ENCODE peak calls at places on chromosomes 6 and 20, in ten cellular contexts. One of them, this sample, is unnamed.

GRCh38 chr6:157989541-157990289 is 8.1 kb downstream of the SYNJ2 start:
- DNase-seq in lower leg skin: peak
- DNase-seq in activated naive CD4-positive, alpha-beta T cell: peak
- DNase-seq in adrenal gland: peak
- DNase-seq in activated CD8-positive, alpha-beta memory T cell treated with anti-CD3 and anti-CD28 coated beads for 4 hours: no peak
- DNase-seq in stimulated activated CD8-positive, alpha-beta memory T cell treated with anti-CD3 and anti-CD28 coated beads, Interleukin-4, amount 100 ng/mL, for 24 hours: no peak
- DNase-seq in nucleus accumbens: no peak
- DNase-seq in brain microvascular endothelial cell: no peak
- DNase-seq in chondrocyte: no peak
- DNase-seq in cardiac muscle cell: peak
- DNase-seq in this sample: peak

GRCh38 chr6:38813451-38813850 is 98.3 kb downstream of the DNAH8 start:
- DNase-seq in cardiac muscle cell: no peak
- DNase-seq in adrenal gland: no peak
- DNase-seq in chondrocyte: no peak
- DNase-seq in activated naive CD4-positive, alpha-beta T cell: no peak
- DNase-seq in stimulated activated CD8-positive, alpha-beta memory T cell treated with anti-CD3 and anti-CD28 coated beads, Interleukin-4, amount 100 ng/mL, for 24 hours: no peak
- DNase-seq in nucleus accumbens: no peak
- DNase-seq in brain microvascular endothelial cell: peak
- DNase-seq in lower leg skin: no peak
- DNase-seq in activated CD8-positive, alpha-beta memory T cell treated with anti-CD3 and anti-CD28 coated beads for 4 hours: no peak
- DNase-seq in this sample: no peak

GRCh38 chr20:51095755-51096509 is 73.0 kb upstream of the KCNG1 start:
- DNase-seq in nucleus accumbens: no peak
- DNase-seq in activated CD8-positive, alpha-beta memory T cell treated with anti-CD3 and anti-CD28 coated beads for 4 hours: no peak
- DNase-seq in chondrocyte: no peak
- DNase-seq in adrenal gland: no peak
- DNase-seq in activated naive CD4-positive, alpha-beta T cell: no peak
- DNase-seq in cardiac muscle cell: no peak
- DNase-seq in brain microvascular endothelial cell: no peak
- DNase-seq in stimulated activated CD8-positive, alpha-beta memory T cell treated with anti-CD3 and anti-CD28 coated beads, Interleukin-4, amount 100 ng/mL, for 24 hours: no peak
- DNase-seq in lower leg skin: no peak
- DNase-seq in this sample: no peak

GRCh38 chr6:33007831-33008395 is 1.5 kb downstream of the HLA-DOA start:
- DNase-seq in lower leg skin: no peak
- DNase-seq in adrenal gland: no peak
- DNase-seq in activated CD8-positive, alpha-beta memory T cell treated with anti-CD3 and anti-CD28 coated beads for 4 hours: no peak
- DNase-seq in cardiac muscle cell: no peak
- DNase-seq in chondrocyte: no peak
- DNase-seq in activated naive CD4-positive, alpha-beta T cell: no peak
- DNase-seq in stimulated activated CD8-positive, alpha-beta memory T cell treated with anti-CD3 and anti-CD28 coated beads, Interleukin-4, amount 100 ng/mL, for 24 hours: no peak
- DNase-seq in nucleus accumbens: no peak
- DNase-seq in brain microvascular endothelial cell: no peak
- DNase-seq in this sample: no peak

GRCh38 chr6:40164345-40164755 is 230.1 kb upstream of the MOCS1 start:
- DNase-seq in activated CD8-positive, alpha-beta memory T cell treated with anti-CD3 and anti-CD28 coated beads for 4 hours: no peak
- DNase-seq in stimulated activated CD8-positive, alpha-beta memory T cell treated with anti-CD3 and anti-CD28 coated beads, Interleukin-4, amount 100 ng/mL, for 24 hours: no peak
- DNase-seq in nucleus accumbens: no peak
- DNase-seq in cardiac muscle cell: no peak
- DNase-seq in brain microvascular endothelial cell: no peak
- DNase-seq in adrenal gland: no peak
- DNase-seq in lower leg skin: no peak
- DNase-seq in activated naive CD4-positive, alpha-beta T cell: no peak
- DNase-seq in chondrocyte: peak
- DNase-seq in this sample: no peak

GRCh38 chr6:39555136-39555535 is 170.1 kb downstream of the KIF6 start:
- DNase-seq in stimulated activated CD8-positive, alpha-beta memory T cell treated with anti-CD3 and anti-CD28 coated beads, Interleukin-4, amount 100 ng/mL, for 24 hours: no peak
- DNase-seq in activated CD8-positive, alpha-beta memory T cell treated with anti-CD3 and anti-CD28 coated beads for 4 hours: no peak
- DNase-seq in brain microvascular endothelial cell: no peak
- DNase-seq in chondrocyte: no peak
- DNase-seq in cardiac muscle cell: no peak
- DNase-seq in activated naive CD4-positive, alpha-beta T cell: no peak
- DNase-seq in adrenal gland: no peak
- DNase-seq in nucleus accumbens: no peak
- DNase-seq in lower leg skin: no peak
- DNase-seq in this sample: no peak

GRCh38 chr20:32743237-32744112 is at the start of gene COMMD7:
- DNase-seq in adrenal gland: peak
- DNase-seq in nucleus accumbens: no peak
- DNase-seq in activated CD8-positive, alpha-beta memory T cell treated with anti-CD3 and anti-CD28 coated beads for 4 hours: peak
- DNase-seq in cardiac muscle cell: peak
- DNase-seq in chondrocyte: no peak
- DNase-seq in activated naive CD4-positive, alpha-beta T cell: peak
- DNase-seq in brain microvascular endothelial cell: peak
- DNase-seq in lower leg skin: peak
- DNase-seq in stimulated activated CD8-positive, alpha-beta memory T cell treated with anti-CD3 and anti-CD28 coated beads, Interleukin-4, amount 100 ng/mL, for 24 hours: peak
- DNase-seq in this sample: peak

GRCh38 chr6:16106991-16107787 is 21.7 kb upstream of the MYLIP start:
- DNase-seq in activated naive CD4-positive, alpha-beta T cell: no peak
- DNase-seq in nucleus accumbens: no peak
- DNase-seq in adrenal gland: no peak
- DNase-seq in cardiac muscle cell: no peak
- DNase-seq in brain microvascular endothelial cell: no peak
- DNase-seq in stimulated activated CD8-positive, alpha-beta memory T cell treated with anti-CD3 and anti-CD28 coated beads, Interleukin-4, amount 100 ng/mL, for 24 hours: no peak
- DNase-seq in chondrocyte: no peak
- DNase-seq in lower leg skin: no peak
- DNase-seq in activated CD8-positive, alpha-beta memory T cell treated with anti-CD3 and anti-CD28 coated beads for 4 hours: no peak
- DNase-seq in this sample: no peak

GRCh38 chr20:64001607-64002011 is 20.7 kb downstream of the PRPF6 start:
- DNase-seq in adrenal gland: no peak
- DNase-seq in lower leg skin: no peak
- DNase-seq in nucleus accumbens: no peak
- DNase-seq in brain microvascular endothelial cell: no peak
- DNase-seq in stimulated activated CD8-positive, alpha-beta memory T cell treated with anti-CD3 and anti-CD28 coated beads, Interleukin-4, amount 100 ng/mL, for 24 hours: no peak
- DNase-seq in activated naive CD4-positive, alpha-beta T cell: no peak
- DNase-seq in chondrocyte: no peak
- DNase-seq in activated CD8-positive, alpha-beta memory T cell treated with anti-CD3 and anti-CD28 coated beads for 4 hours: no peak
- DNase-seq in cardiac muscle cell: no peak
- DNase-seq in this sample: no peak

GRCh38 chr20:32278199-32278643 is 770 bp downstream of the KIF3B start:
- DNase-seq in activated CD8-positive, alpha-beta memory T cell treated with anti-CD3 and anti-CD28 coated beads for 4 hours: no peak
- DNase-seq in lower leg skin: no peak
- DNase-seq in nucleus accumbens: no peak
- DNase-seq in brain microvascular endothelial cell: peak
- DNase-seq in activated naive CD4-positive, alpha-beta T cell: no peak
- DNase-seq in adrenal gland: no peak
- DNase-seq in cardiac muscle cell: peak
- DNase-seq in chondrocyte: no peak
- DNase-seq in stimulated activated CD8-positive, alpha-beta memory T cell treated with anti-CD3 and anti-CD28 coated beads, Interleukin-4, amount 100 ng/mL, for 24 hours: no peak
- DNase-seq in this sample: no peak

GRCh38 chr20:61426361-61426760 is 174.3 kb downstream of the CDH4 start:
- DNase-seq in stimulated activated CD8-positive, alpha-beta memory T cell treated with anti-CD3 and anti-CD28 coated beads, Interleukin-4, amount 100 ng/mL, for 24 hours: no peak
- DNase-seq in lower leg skin: no peak
- DNase-seq in chondrocyte: no peak
- DNase-seq in activated naive CD4-positive, alpha-beta T cell: no peak
- DNase-seq in nucleus accumbens: no peak
- DNase-seq in brain microvascular endothelial cell: no peak
- DNase-seq in activated CD8-positive, alpha-beta memory T cell treated with anti-CD3 and anti-CD28 coated beads for 4 hours: no peak
- DNase-seq in adrenal gland: no peak
- DNase-seq in cardiac muscle cell: no peak
- DNase-seq in this sample: no peak

This sample was measured in Right ventricle myocardium inferior.